ENCODE peak calls at places on chromosomes 13 and 19, in four cellular contexts. Q, S, I and P are unnamed samples.

GRCh38 chr19:17004386-17004785 is 22.2 kb downstream of the CPAMD8 start:
- DNase-seq in Q (no peak), S (no peak), I (no peak), P (no peak)

GRCh38 chr13:40178130-40178529 is 488.3 kb downstream of the FOXO1 start:
- DNase-seq in Q (no peak), S (no peak), I (no peak), P (no peak)

GRCh38 chr19:31834070-31834469 is 484.8 kb upstream of the TSHZ3 start:
- DNase-seq in Q (no peak), S (no peak), I (no peak), P (no peak)

GRCh38 chr19:19238126-19238894 is 26.6 kb downstream of the NCAN start:
- DNase-seq in Q (no peak), S (no peak), I (no peak), P (no peak)

GRCh38 chr13:30576528-30576927 is 41.2 kb upstream of the USPL1 start:
- DNase-seq in Q (no peak), S (no peak), I (peak; percentile 59), P (peak; percentile 1)

GRCh38 chr19:31516756-31517155 is 167.5 kb upstream of the TSHZ3 start:
- DNase-seq in Q (no peak), S (no peak), I (no peak), P (no peak)

GRCh38 chr19:4522291-4523002 is 4.2 kb upstream of the PLIN4 start:
- DNase-seq in Q (no peak), S (no peak), I (no peak), P (no peak)

GRCh38 chr19:38122402-38123093 is 101.5 kb downstream of the DPF1 start:
- DNase-seq in Q (no peak), S (no peak), I (no peak), P (no peak)

GRCh38 chr19:9885077-9885552 is 50.0 kb downstream of the PIN1 start:
- DNase-seq in Q (no peak), S (no peak), I (peak; percentile 23), P (no peak)

GRCh38 chr13:50801087-50801931 is 42.2 kb downstream of the DLEU7 start:
- DNase-seq in Q (peak; percentile 69), S (peak; percentile 57), I (peak; percentile 72), P (peak; percentile 57)

GRCh38 chr19:3607398-3608078 is 863 bp upstream of the TBXA2R start:
- DNase-seq in Q (no peak), S (no peak), I (no peak), P (no peak)

GRCh38 chr19:46761418-46761831 is 15.2 kb upstream of the STRN4 start:
- DNase-seq in Q (no peak), S (no peak), I (peak; percentile 79), P (peak; percentile 55)

GRCh38 chr13:77832339-77833100 is 86.1 kb downstream of the EDNRB start:
- DNase-seq in Q (no peak), S (no peak), I (peak; percentile 6), P (no peak)

GRCh38 chr19:44684892-44685847 is 13.8 kb upstream of the CEACAM16 start:
- DNase-seq in Q (no peak), S (peak; percentile 99), I (peak; percentile 97), P (peak; percentile 37)

GRCh38 chr13:110042253-110042652 is 255.9 kb upstream of the IRS2 start:
- DNase-seq in Q (no peak), S (no peak), I (peak; percentile 54), P (no peak)

GRCh38 chr19:14478113-14478545 is 3.0 kb upstream of the PTGER1 start:
- DNase-seq in Q (no peak), S (no peak), I (no peak), P (no peak)

GRCh38 chr13:113598481-113598880 is 13.9 kb downstream of the TFDP1 start:
- DNase-seq in Q (no peak), S (no peak), I (no peak), P (no peak)

GRCh38 chr19:46489445-46490272 is 6.0 kb downstream of the PNMA8B start:
- DNase-seq in Q (no peak), S (no peak), I (peak; percentile 62), P (no peak)

GRCh38 chr19:49774969-49775368 is 8.2 kb downstream of the AP2A1 start:
- DNase-seq in Q (no peak), S (no peak), I (no peak), P (no peak)

GRCh38 chr19:40512473-40513344 is 45.9 kb downstream of the SPTBN4 start:
- DNase-seq in Q (no peak), S (peak; percentile 65), I (peak; percentile 11), P (no peak)

GRCh38 chr19:57642396-57643046 is 9.6 kb downstream of the ZNF211 start:
- DNase-seq in Q (no peak), S (no peak), I (no peak), P (no peak)

GRCh38 chr13:26460652-26461051 is 96.8 kb upstream of the WASF3 start:
- DNase-seq in Q (no peak), S (no peak), I (peak; percentile 84), P (no peak)

GRCh38 chr13:100540621-100541020 is 48.0 kb downstream of the GGACT start:
- DNase-seq in Q (no peak), S (no peak), I (peak; percentile 30), P (no peak)

GRCh38 chr19:17946965-17947784 is 14.4 kb downstream of the CCDC124 start:
- DNase-seq in Q (no peak), S (peak; percentile 32), I (no peak), P (peak; percentile 13)

GRCh38 chr13:79126706-79127105 is 279.3 kb downstream of the RBM26 start:
- DNase-seq in Q (no peak), S (no peak), I (no peak), P (no peak)
- TF ChIP-seq CEBPB in Q (no peak), S (no peak), I (no peak), P (no peak)

GRCh38 chr13:20873348-20873747 is 29.2 kb downstream of the XPO4 start:
- DNase-seq in Q (no peak), S (no peak), I (peak; percentile 61), P (no peak)
- TF ChIP-seq CEBPB in Q (no peak), S (no peak), I (peak; percentile 24), P (no peak)

GRCh38 chr19:55451522-55452380 is 8.7 kb upstream of the SHISA7 start:
- DNase-seq in Q (no peak), S (no peak), I (no peak), P (no peak)
- TF ChIP-seq CEBPB in Q (no peak), S (no peak), I (peak; percentile 4), P (no peak)

DNA sequence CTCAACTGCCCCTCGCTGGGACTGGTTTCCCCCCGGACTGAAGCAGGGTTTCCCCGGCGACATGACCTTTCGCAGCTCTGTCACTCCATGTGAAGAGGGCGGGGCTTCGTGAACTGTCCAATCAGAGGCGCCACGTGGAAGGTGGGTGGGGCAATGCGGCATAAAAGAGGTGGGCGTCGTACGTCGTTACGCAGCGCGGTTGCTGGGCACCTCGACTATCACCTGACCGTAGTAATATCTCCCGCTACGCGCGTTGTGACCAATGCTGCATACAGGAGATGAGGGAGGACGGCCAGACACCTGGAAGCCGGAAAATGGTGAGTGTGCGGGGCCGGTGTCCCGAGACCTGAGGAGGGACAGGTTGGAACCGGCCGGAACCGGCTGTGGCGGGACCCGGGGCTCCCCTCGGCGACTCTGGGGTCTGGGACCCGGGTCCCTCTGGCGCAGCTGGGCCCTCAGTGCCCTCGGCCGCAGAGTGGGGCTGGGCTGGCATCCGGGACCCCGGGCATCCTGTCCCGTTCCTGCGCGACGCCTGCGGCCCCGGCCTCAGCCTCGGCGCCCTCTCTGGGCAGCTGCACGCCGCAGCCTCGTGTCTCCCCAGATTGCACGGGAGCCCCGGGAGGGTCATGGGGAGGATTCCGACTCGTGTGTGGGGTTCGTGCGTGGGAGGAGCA is 32.1 kb downstream of the ZNF136 start:
- DNase-seq in Q (no peak), S (no peak), I (peak; percentile 6), P (no peak)
- TF ChIP-seq CEBPB in Q (no peak), S (no peak), I (no peak), P (no peak)

GRCh38 chr13:106752584-106753202 is 184.8 kb upstream of the ARGLU1 start:
- DNase-seq in Q (no peak), S (no peak), I (no peak), P (no peak)

GRCh38 chr13:106755542-106755941 is 187.6 kb upstream of the ARGLU1 start:
- DNase-seq in Q (no peak), S (no peak), I (no peak), P (no peak)

GRCh38 chr13:106756446-106756845 is 188.5 kb upstream of the ARGLU1 start:
- DNase-seq in Q (no peak), S (no peak), I (no peak), P (no peak)

GRCh38 chr13:106753241-106753640 is 185.3 kb upstream of the ARGLU1 start:
- DNase-seq in Q (no peak), S (no peak), I (no peak), P (no peak)
- TF ChIP-seq CEBPB in Q (no peak), S (no peak), I (no peak), P (no peak)

DNA sequence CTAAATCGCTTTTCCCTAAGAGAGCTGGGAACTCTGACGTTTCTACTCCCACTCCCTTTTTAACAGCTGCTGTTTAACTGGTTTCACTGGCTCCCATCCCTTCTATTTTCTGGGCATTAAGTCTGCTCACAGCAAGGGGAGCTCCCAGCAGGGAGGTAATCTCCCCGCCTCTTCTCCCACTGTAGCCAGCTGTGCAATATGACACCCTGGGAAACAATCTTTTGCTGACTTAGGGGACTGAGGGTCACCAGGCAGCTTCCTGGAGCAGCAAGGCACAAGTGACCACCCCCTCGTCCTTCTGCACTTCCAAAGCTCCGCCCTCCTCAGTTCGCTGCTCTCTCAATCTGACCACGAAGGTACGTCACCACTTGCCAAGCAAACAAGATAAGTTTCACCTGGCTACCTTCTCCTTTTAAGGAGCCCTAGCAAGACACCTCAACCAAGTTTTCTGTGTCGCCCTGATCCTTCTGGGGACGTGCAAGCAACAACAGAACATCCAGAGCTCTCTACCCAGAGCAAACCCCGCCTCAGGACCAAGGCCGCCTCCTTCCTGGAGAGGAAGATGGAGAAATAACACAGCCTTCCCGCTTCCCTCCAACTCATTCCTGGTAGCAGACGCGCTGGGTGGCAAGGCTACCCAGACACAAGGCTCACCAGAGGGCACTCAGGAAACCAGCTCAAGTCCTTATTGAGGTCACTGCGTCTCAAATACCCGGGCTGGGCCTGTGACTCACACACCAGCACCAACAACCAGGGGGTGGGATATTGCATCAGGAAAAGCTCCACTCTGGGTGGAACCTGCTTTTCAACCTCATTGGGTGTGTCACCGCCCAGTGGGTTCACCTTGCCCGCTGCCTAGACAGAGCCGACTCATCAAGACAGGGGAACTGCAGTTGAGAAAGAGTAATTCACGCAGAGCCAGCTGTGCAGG is 92.4 kb downstream of the STK24 start:
- DNase-seq in Q (no peak), S (peak; percentile 96), I (peak; percentile 95), P (peak; percentile 91)
- TF ChIP-seq CEBPB in Q (no peak), S (peak; percentile 69), I (peak; percentile 96), P (peak; percentile 82)